ENCODE peak calls at places on chromosomes 5 and 9, in seven cellular contexts. X is psoas muscle, T is heart right ventricle, V is HFFc6, F is AG10803, S is endothelial cell of umbilical vein, N is stomach. O is an unnamed sample.

GRCh38 chr9:131216806-131217205 is 59.5 kb downstream of the FAM78A start:
- DNase-seq in X (no peak), F (no peak), V (no peak), N (no peak), S (peak; percentile 94), T (no peak), O (no peak)

GRCh38 chr5:87266914-87267573 is 639 bp upstream of the RASA1 start:
- DNase-seq in N (no peak), S (no peak), T (no peak), F (no peak), X (no peak), V (no peak), O (no peak)

GRCh38 chr5:80860934-80861613 is 99.1 kb upstream of the RASGRF2 start:
- DNase-seq in X (no peak), V (peak; percentile 43), S (no peak), F (peak; percentile 94), N (no peak), T (no peak), O (no peak)

GRCh38 chr5:68641211-68641610 is 425.7 kb downstream of the PIK3R1 start:
- DNase-seq in S (no peak), N (no peak), V (no peak), T (no peak), X (no peak), F (no peak), O (no peak)

GRCh38 chr9:75615284-75615683 is 275.2 kb upstream of the PCSK5 start:
- DNase-seq in X (no peak), V (no peak), F (no peak), N (no peak), T (no peak), S (no peak), O (no peak)

GRCh38 chr9:8365029-8365428 is 565.5 kb upstream of the DMAC1 start:
- DNase-seq in X (no peak), T (no peak), S (peak; percentile 94), N (no peak), F (peak; percentile 4), V (no peak), O (no peak)

GRCh38 chr9:9079473-9079872 is 1279.9 kb upstream of the DMAC1 start:
- DNase-seq in F (no peak), T (no peak), N (no peak), S (no peak), X (no peak), V (no peak), O (no peak)

GRCh38 chr5:58629190-58630159 is 46.6 kb downstream of the RAB3C start:
- DNase-seq in N (peak; percentile 33), X (no peak), S (peak; percentile 89), F (no peak), T (no peak), V (no peak), O (no peak)

GRCh38 chr5:132782101-132782500 is 5.1 kb upstream of the SEPTIN8 start:
- DNase-seq in N (no peak), V (peak; percentile 39), F (peak; percentile 48), T (no peak), S (peak; percentile 78), X (no peak), O (no peak)

GRCh38 chr9:34332370-34332964 is 3.1 kb downstream of the NUDT2 start:
- DNase-seq in X (no peak), V (peak; percentile 38), F (peak; percentile 47), T (no peak), S (peak; percentile 67), N (no peak), O (no peak)

GRCh38 chr5:142015781-142016533 is 3.1 kb upstream of the GNPDA1 start:
- DNase-seq in S (peak; percentile 92), N (no peak), V (peak; percentile 38), T (no peak), F (no peak), X (no peak), O (no peak)

GRCh38 chr5:136729901-136730355 is 364.6 kb upstream of the TRPC7 start:
- DNase-seq in X (no peak), T (no peak), N (no peak), F (peak; percentile 43), V (peak; percentile 97), S (peak; percentile 80), O (no peak)

GRCh38 chr5:16528382-16528849 is 62.8 kb upstream of the ZNF622 start:
- DNase-seq in X (no peak), S (no peak), N (no peak), T (no peak), F (no peak), V (no peak), O (no peak)

GRCh38 chr9:121182437-121182836 is 19.2 kb downstream of the RAB14 start:
- DNase-seq in F (no peak), T (no peak), S (no peak), X (no peak), V (no peak), N (no peak), O (no peak)

GRCh38 chr9:137254624-137255447 is at the start of gene NELFB:
- DNase-seq in V (peak; percentile 78), X (peak; percentile 97), S (peak; percentile 75), F (peak; percentile 84), T (peak; percentile 97), N (peak; percentile 96), O (peak; percentile 99)

GRCh38 chr9:19998153-19998552 is 209.3 kb upstream of the SLC24A2 start:
- DNase-seq in X (no peak), V (peak; percentile 8), T (no peak), N (no peak), S (peak; percentile 44), F (peak; percentile 4), O (no peak)

GRCh38 chr5:43063731-43064171 is 23.6 kb upstream of the ANXA2R start:
- DNase-seq in T (no peak), F (no peak), N (no peak), X (peak; percentile 59), V (no peak), S (peak; percentile 4), O (no peak)

GRCh38 chr9:37710039-37710438 is 43.6 kb upstream of the TRMT10B start:
- DNase-seq in V (no peak), X (no peak), S (no peak), T (no peak), F (no peak), N (no peak), O (no peak)

GRCh38 chr9:128123451-128124080 is 4.0 kb downstream of the PTGES2 start:
- DNase-seq in V (no peak), F (no peak), X (peak; percentile 53), T (peak; percentile 9), N (peak; percentile 11), S (no peak), O (no peak)

GRCh38 chr5:95440825-95441224 is 49.7 kb downstream of the FAM81B start:
- DNase-seq in F (no peak), T (no peak), N (no peak), V (no peak), S (no peak), X (no peak), O (no peak)

GRCh38 chr5:5104550-5104949 is 35.6 kb upstream of the ADAMTS16 start:
- DNase-seq in X (no peak), S (no peak), N (no peak), V (no peak), T (no peak), F (no peak), O (no peak)

GRCh38 chr9:17613723-17614122 is 34.9 kb downstream of the SH3GL2 start:
- DNase-seq in X (no peak), T (no peak), V (peak; percentile 60), N (no peak), F (peak; percentile 13), S (no peak), O (no peak)

DNA sequence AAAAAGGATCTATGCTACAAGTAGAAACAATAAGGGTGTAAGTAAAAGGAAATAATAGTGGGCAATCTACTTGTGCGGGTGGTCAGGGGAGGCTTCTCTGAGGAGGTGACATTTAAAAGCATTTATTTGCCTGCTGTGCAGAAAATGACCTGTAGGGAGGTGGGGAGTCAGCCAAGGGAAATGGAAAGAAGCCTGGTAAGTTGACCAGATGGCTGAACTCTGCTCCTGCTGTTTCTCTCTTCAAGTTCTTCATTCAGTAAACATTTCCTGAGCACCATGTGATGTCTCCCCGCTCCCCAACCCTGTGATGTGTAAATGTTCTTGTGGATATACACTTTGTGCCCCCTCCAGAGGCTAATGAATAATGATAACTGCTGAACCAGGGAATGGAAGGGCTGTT is 9.9 kb upstream of the SPIN1 start:
- DNase-seq in V (no peak), S (peak; percentile 57), T (no peak), F (no peak), X (no peak), N (no peak), O (no peak)
- TF ChIP-seq CTCF in V (peak; percentile 26), S (peak; percentile 9), T (no peak), F (peak; percentile 27), X (no peak), N (no peak), O (no peak)

GRCh38 chr5:160090059-160090458 is 29.2 kb downstream of the PWWP2A start:
- DNase-seq in V (no peak), S (no peak), X (no peak), T (no peak), F (no peak), N (no peak), O (no peak)

GRCh38 chr5:160092519-160092918 is 26.7 kb downstream of the PWWP2A start:
- DNase-seq in X (no peak), T (no peak), S (no peak), F (no peak), V (no peak), N (no peak), O (no peak)

GRCh38 chr5:160087244-160087643 is 32.0 kb downstream of the PWWP2A start:
- DNase-seq in N (no peak), V (no peak), T (no peak), F (no peak), S (no peak), X (no peak), O (no peak)

GRCh38 chr5:160089549-160089948 is 29.7 kb downstream of the PWWP2A start:
- DNase-seq in F (no peak), S (no peak), N (no peak), V (no peak), T (no peak), X (no peak), O (no peak)

GRCh38 chr5:160088805-160089204 is 30.4 kb downstream of the PWWP2A start:
- DNase-seq in N (no peak), T (no peak), S (no peak), X (no peak), V (no peak), F (no peak), O (no peak)
- TF ChIP-seq CTCF in N (no peak), T (no peak), S (no peak), X (no peak), V (no peak), F (no peak), O (no peak)

GRCh38 chr9:35891649-35892048 is 14.4 kb upstream of the HRCT1 start:
- DNase-seq in X (no peak), V (no peak), S (no peak), T (no peak), N (no peak), F (peak; percentile 36), O (no peak)
- TF ChIP-seq CTCF in X (no peak), V (no peak), S (no peak), T (no peak), N (no peak), F (no peak), O (no peak)

GRCh38 chr5:105503950-105504349 is 1941.4 kb upstream of the NUDT12 start:
- DNase-seq in T (no peak), F (no peak), V (no peak), N (no peak), X (no peak), S (no peak), O (no peak)

GRCh38 chr5:105508519-105508918 is 1945.9 kb upstream of the NUDT12 start:
- DNase-seq in V (no peak), F (no peak), T (no peak), X (no peak), N (no peak), S (no peak), O (no peak)

GRCh38 chr5:105501315-105501714 is 1938.7 kb upstream of the NUDT12 start:
- DNase-seq in V (no peak), X (no peak), T (no peak), N (no peak), F (no peak), S (no peak), O (no peak)

GRCh38 chr5:105506692-105507277 is 1944.2 kb upstream of the NUDT12 start:
- DNase-seq in V (no peak), T (no peak), F (no peak), N (no peak), S (peak; percentile 24), X (no peak), O (peak; percentile 8)
- TF ChIP-seq CTCF in V (no peak), T (no peak), F (no peak), N (no peak), S (peak; percentile 58), X (no peak), O (peak; percentile 31)

O was measured in nephron progenitor cell.